ENCODE peak calls at places on chromosomes 5 and 9, in four cellular contexts. T is HCT116, C is A549, I is hepatocyte. R is an unnamed sample. For H3K4me1, the result is how much of the 10 kb centered on the place peaks cover.

GRCh38 chr9:76553680-76554079 is 94.7 kb downstream of the GCNT1 start:
- DNase-seq in C (no peak), I (no peak), T (no peak), R (no peak)

GRCh38 chr9:106560540-106560939 is 302.4 kb upstream of the ZNF462 start:
- DNase-seq in C (no peak), T (no peak), I (no peak), R (no peak)

GRCh38 chr5:139639619-139640431 is 8.3 kb upstream of the CXXC5 start:
- DNase-seq in I (peak), C (no peak), T (no peak), R (no peak)

GRCh38 chr5:18404039-18404438 is 769.8 kb downstream of the TAF11L14 start:
- DNase-seq in C (no peak), I (no peak), T (no peak), R (no peak)

GRCh38 chr9:108956098-108956533 is 21.9 kb downstream of the ABITRAM start:
- DNase-seq in I (no peak), C (no peak), T (no peak), R (no peak)

GRCh38 chr5:123875444-123876264 is 363.7 kb downstream of the CSNK1G3 start:
- DNase-seq in I (peak), T (no peak), C (peak), R (no peak)

GRCh38 chr5:14082523-14082922 is 60.6 kb upstream of the TRIO start:
- DNase-seq in C (no peak), T (no peak), I (no peak), R (no peak)

GRCh38 chr9:135033487-135033886 is 54.0 kb upstream of the OLFM1 start:
- DNase-seq in C (no peak), I (no peak), T (no peak), R (no peak)

GRCh38 chr5:9927106-9927505 is 297.0 kb upstream of the TAS2R1 start:
- DNase-seq in I (no peak), T (no peak), C (no peak), R (no peak)

GRCh38 chr5:143182106-143182505 is 221.4 kb downstream of the NR3C1 start:
- DNase-seq in C (no peak), I (no peak), T (no peak), R (no peak)
- H3K4me1 ChIP-seq in C (under half), I (under half), T (under half), R (half or more)

DNA sequence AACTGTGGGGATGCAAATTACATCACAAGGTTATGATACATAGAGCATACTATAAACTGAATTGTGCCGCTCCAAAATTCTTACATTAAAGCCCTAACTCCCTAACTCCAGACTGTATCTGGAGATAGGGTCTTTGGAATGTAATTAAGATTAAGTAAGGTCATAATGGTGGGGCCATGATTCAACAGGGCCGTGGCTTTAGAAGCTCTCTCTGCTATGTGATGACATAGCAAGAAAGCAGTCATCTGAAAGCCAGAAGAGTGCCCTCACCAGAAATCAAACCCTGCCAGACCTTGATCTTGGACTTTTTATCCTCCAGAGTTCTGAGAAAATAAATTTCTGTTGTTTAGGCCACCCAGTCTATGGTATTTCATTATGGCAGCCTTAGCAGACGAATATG is 123.9 kb downstream of the FBXL17 start:
- DNase-seq in T (no peak), I (no peak), C (no peak), R (no peak)
- H3K27ac ChIP-seq in T (no peak), I (no peak), C (no peak), R (no peak)

GRCh38 chr5:35922468-35922867 is 16.0 kb downstream of the CAPSL start:
- DNase-seq in T (no peak), C (peak), I (no peak), R (no peak)

GRCh38 chr5:35924122-35924949 is 14.1 kb downstream of the CAPSL start:
- DNase-seq in I (no peak), T (no peak), C (no peak), R (no peak)

GRCh38 chr5:35921930-35922329 is 16.5 kb downstream of the CAPSL start:
- DNase-seq in T (no peak), I (no peak), C (no peak), R (no peak)

GRCh38 chr5:35919191-35919590 is 19.2 kb downstream of the CAPSL start:
- DNase-seq in T (no peak), C (no peak), I (peak), R (no peak)

GRCh38 chr5:35920890-35921289 is 17.5 kb downstream of the CAPSL start:
- DNase-seq in T (no peak), I (peak), C (peak), R (no peak)
- TF ChIP-seq CTCF in T (no peak), I (peak), C (no peak), R (no peak)

GRCh38 chr5:150633424-150633823 is 7.0 kb upstream of the SYNPO start:
- DNase-seq in I (no peak), T (no peak), C (no peak), R (no peak)
- H3K4me1 ChIP-seq in I (under half), T (half or more), C (half or more), R (half or more)

DNA sequence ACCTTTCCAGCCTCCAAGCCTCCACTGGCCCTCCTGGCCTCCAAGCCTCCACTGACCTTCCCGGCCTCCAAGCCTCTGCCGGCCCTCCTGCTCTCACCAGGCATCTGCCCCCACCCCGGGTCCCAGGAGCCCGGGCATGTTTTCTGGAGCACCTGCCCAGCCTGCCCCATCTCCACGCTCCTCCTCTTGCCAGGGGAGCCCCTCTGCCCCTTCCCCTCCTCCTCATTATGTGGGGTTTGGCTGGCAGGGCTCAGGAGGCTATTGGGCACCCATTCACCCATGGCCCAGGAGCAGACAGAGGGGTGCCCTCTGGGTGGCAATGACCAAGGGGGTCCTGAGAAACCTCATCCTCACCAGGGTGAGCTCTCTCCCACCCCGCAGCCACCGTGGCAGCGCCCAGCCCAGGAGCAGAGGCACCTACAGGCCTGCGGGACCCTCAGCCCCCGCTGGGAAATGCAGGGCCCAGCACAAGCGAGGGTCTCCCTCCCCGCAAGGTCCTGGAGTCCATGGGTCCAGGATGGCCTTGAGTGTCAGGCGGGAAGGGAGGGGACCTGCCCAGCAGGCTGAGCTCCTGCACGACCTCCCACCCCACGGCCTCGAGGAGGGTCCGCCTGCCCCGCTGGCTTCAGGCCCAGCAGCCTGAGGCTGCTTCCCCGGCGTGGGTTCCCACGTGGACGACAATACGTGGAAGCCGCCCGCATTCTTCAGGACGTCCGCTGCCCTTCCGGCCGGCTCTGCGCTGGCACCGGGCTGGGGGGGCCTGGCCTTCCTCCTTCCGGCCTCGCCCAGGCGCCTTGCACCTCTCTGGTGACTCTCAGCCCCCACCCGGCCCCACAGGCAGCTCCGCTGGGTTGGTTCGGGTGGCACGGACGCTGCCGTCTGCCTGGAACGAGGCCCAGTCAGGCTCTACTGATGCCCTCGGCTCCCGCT is 51.4 kb upstream of the NRARP start:
- DNase-seq in T (no peak), C (no peak), I (no peak), R (peak)
- H3K27ac ChIP-seq in T (no peak), C (no peak), I (no peak), R (peak)

R was measured in lower lobe of right lung.